ENCODE peak calls at places on chromosome 19, in five cellular contexts. Z is left ventricle myocardium inferior, G is heart right ventricle, W is BE2C, J is AG10803. R is an unnamed sample.

GRCh38 chr19:18014197-18014596 is 6.2 kb downstream of the ARRDC2 start:
- DNase-seq in Z (no peak), G (no peak), W (no peak), J (no peak), R (no peak)

GRCh38 chr19:9941236-9941635 is 4.9 kb upstream of the OLFM2 start:
- DNase-seq in Z (no peak), G (no peak), W (no peak), J (peak), R (no peak)

GRCh38 chr19:39704181-39705044 is at the start of gene LGALS14:
- DNase-seq in Z (no peak), G (no peak), W (no peak), J (no peak), R (no peak)

GRCh38 chr19:2495651-2496316 is 19.9 kb downstream of the GADD45B start:
- DNase-seq in Z (no peak), G (peak), W (no peak), J (peak), R (no peak)

GRCh38 chr19:38559428-38560401 is 58.0 kb downstream of the MAP4K1 start:
- DNase-seq in Z (no peak), G (no peak), W (no peak), J (peak), R (no peak)

GRCh38 chr19:18521692-18522123 is at the start of gene ELL:
- DNase-seq in Z (no peak), G (no peak), W (peak), J (no peak), R (no peak)

GRCh38 chr19:33639034-33639681 is 17.4 kb downstream of the CHST8 start:
- DNase-seq in Z (no peak), G (no peak), W (no peak), J (no peak), R (no peak)

GRCh38 chr19:10780368-10780767 is 55.6 kb downstream of the TMED1 start:
- DNase-seq in Z (no peak), G (peak), W (no peak), J (peak), R (no peak)

GRCh38 chr19:13022859-13023636 is 27.8 kb downstream of the NFIX start:
- DNase-seq in Z (peak), G (peak), W (peak), J (peak), R (no peak)

GRCh38 chr19:41172297-41173164 is 20.5 kb upstream of the CYP2S1 start:
- DNase-seq in Z (no peak), G (no peak), W (no peak), J (no peak), R (no peak)

GRCh38 chr19:44856438-44857083 is 10.5 kb downstream of the NECTIN2 start:
- DNase-seq in Z (peak), G (peak), W (no peak), J (no peak), R (no peak)

GRCh38 chr19:10625003-10625761 is at the start of gene SLC44A2:
- DNase-seq in Z (peak), G (peak), W (peak), J (peak), R (peak)

GRCh38 chr19:13228561-13228960 is 78.3 kb downstream of the IER2 start:
- DNase-seq in Z (no peak), G (no peak), W (no peak), J (no peak), R (no peak)

GRCh38 chr19:811007-811434 is 10.7 kb downstream of the PLPPR3 start:
- DNase-seq in Z (no peak), G (no peak), W (no peak), J (no peak), R (no peak)

GRCh38 chr19:58543826-58544590 is at the start of gene TRIM28:
- DNase-seq in Z (peak), G (peak), W (peak), J (peak), R (peak)

GRCh38 chr19:10968527-10969081 is 7.8 kb downstream of the SMARCA4 start:
- DNase-seq in Z (no peak), G (no peak), W (no peak), J (no peak), R (no peak)

GRCh38 chr19:40365613-40366401 is 17.3 kb downstream of the PLD3 start:
- DNase-seq in Z (peak), G (peak), W (peak), J (peak), R (peak)

GRCh38 chr19:45824041-45824471 is 8.9 kb upstream of the RSPH6A start:
- DNase-seq in Z (no peak), G (no peak), W (peak), J (no peak), R (no peak)

GRCh38 chr19:51367565-51368365 is 1.0 kb downstream of the CLDND2 start:
- DNase-seq in Z (peak), G (peak), W (peak), J (peak), R (peak)

GRCh38 chr19:49361438-49362047 is 673 bp downstream of the TEAD2 start:
- DNase-seq in Z (peak), G (peak), W (peak), J (peak), R (peak)

GRCh38 chr19:35017507-35017906 is 12.8 kb upstream of the SCN1B start:
- DNase-seq in Z (no peak), G (no peak), W (no peak), J (no peak), R (no peak)

GRCh38 chr19:2251577-2252480 is 2.7 kb downstream of the AMH start:
- DNase-seq in Z (no peak), G (no peak), W (peak), J (no peak), R (no peak)

GRCh38 chr19:41531438-41532311 is 44.3 kb upstream of the CEACAM21 start:
- DNase-seq in Z (peak), G (peak), W (no peak), J (peak), R (no peak)

GRCh38 chr19:12786950-12787349 is 4.3 kb upstream of the JUNB start:
- DNase-seq in Z (no peak), G (no peak), W (no peak), J (no peak), R (no peak)

GRCh38 chr19:13115936-13116281 is 631 bp downstream of the TRMT1 start:
- DNase-seq in Z (no peak), G (no peak), W (no peak), J (no peak), R (no peak)

GRCh38 chr19:49362926-49363264 is 679 bp upstream of the TEAD2 start:
- DNase-seq in Z (peak), G (peak), W (no peak), J (peak), R (no peak)

GRCh38 chr19:13526552-13526951 is 20.3 kb upstream of the CACNA1A start:
- DNase-seq in Z (no peak), G (no peak), W (peak), J (peak), R (peak)

GRCh38 chr19:16259385-16260159 is 61.9 kb downstream of the AP1M1 start:
- DNase-seq in Z (no peak), G (no peak), W (no peak), J (no peak), R (no peak)

GRCh38 chr19:39679056-39679790 is 23.5 kb downstream of the LGALS16 start:
- DNase-seq in Z (no peak), G (peak), W (no peak), J (no peak), R (no peak)

GRCh38 chr19:18591735-18592385 is 3.3 kb downstream of the REX1BD start:
- DNase-seq in Z (no peak), G (no peak), W (peak), J (peak), R (no peak)

GRCh38 chr19:1755467-1756155 is 2.3 kb downstream of the ONECUT3 start:
- DNase-seq in Z (no peak), G (no peak), W (no peak), J (no peak), R (peak)

GRCh38 chr19:18657590-18658365 is 20.9 kb downstream of the KLHL26 start:
- DNase-seq in Z (peak), G (peak), W (peak), J (peak), R (no peak)

GRCh38 chr19:22052644-22053013 is 345 bp downstream of the ZNF257 start:
- DNase-seq in Z (no peak), G (no peak), W (no peak), J (peak), R (no peak)

GRCh38 chr19:1616875-1617274 is 11.6 kb upstream of the UQCR11 start:
- DNase-seq in Z (no peak), G (no peak), W (no peak), J (no peak), R (no peak)

GRCh38 chr19:1469936-1470863 is 8.8 kb downstream of the C19orf25 start:
- DNase-seq in Z (peak), G (peak), W (no peak), J (peak), R (peak)

GRCh38 chr19:56159009-56159501 is 16.8 kb upstream of the GALP start:
- DNase-seq in Z (no peak), G (no peak), W (no peak), J (no peak), R (no peak)

GRCh38 chr19:30693179-30693578 is 321.0 kb downstream of the ZNF536 start:
- DNase-seq in Z (no peak), G (no peak), W (peak), J (peak), R (no peak)

DNA sequence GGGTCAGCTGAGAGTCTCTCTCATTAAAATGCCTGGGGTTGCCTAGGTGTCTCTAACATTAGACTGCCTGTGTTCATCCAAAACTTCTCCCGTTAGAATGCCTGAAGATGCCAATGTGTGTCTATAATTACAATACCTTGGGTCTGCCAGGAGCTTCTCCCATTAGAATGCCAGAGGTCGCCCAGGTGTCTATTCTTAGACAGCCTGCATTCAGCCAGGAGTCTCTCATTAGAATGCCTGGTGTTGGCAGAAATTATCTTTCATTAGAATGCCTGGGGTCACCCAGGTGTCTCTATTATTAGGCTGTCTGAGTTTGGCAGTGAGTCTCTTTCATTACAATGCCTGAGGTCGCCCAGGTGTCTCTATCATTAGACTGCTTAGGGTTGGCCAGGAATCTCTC is 1560.2 kb downstream of the UQCRFS1 start:
- DNase-seq in Z (no peak), G (no peak), W (no peak), J (no peak), R (no peak)
- TF ChIP-seq CTCF in Z (no peak), G (no peak), W (no peak), J (no peak), R (no peak)

DNA sequence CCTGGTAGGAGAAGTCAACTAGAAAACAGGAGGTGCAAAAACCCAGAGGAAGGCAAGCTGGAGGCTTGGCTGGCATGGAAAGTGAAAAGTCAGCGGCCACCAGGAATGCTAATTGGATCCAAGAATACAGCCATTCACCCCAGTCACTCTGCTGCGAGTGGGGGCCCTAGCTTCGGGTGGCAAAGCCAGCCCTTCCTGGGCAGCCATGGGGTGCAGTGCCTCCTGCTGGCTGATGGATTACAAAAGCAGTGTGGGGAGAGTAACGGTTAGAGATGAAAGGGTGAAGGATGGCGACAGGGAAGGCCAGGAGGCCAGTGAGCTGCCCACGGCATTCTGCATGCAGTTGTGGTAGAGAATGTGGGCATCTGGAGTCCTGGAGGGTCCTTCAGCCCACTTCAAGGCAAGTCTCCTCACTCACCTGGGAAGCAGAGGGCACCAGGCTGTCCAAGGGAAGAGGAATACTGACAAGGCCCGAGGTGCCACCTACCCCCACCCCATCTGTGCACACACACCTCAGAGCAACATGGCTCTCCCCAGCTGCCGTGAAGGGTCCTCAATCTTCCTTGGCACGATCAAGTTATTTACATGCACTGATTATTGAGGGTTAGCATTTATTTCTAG is 20.3 kb upstream of the EPHX3 start:
- DNase-seq in Z (no peak), G (no peak), W (no peak), J (peak), R (no peak)
- TF ChIP-seq CTCF in Z (peak), G (no peak), W (peak), J (peak), R (no peak)

GRCh38 chr19:48064509-48064908 is 20.6 kb upstream of the CABP5 start:
- DNase-seq in Z (no peak), G (no peak), W (no peak), J (no peak), R (no peak)

DNA sequence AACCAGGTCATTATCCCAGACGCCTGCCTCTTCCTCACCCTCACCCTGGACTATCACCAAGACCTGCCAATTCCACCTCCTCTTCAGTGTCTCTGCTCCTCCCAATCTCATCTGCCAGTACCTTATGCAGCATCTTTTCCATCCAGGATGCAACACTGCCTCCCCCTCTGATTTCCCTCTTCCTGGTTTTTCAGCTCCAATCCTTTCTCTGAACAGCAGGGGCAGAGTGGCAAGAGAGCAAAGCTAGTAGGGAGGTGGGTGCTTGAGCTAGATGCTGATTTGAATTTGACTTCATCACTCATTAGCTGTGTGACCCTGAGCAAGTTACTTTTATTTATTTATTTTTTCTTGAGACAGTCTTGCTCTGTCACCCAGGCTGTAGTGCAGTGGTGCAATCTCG is 25.6 kb upstream of the CABP5 start:
- DNase-seq in Z (no peak), G (no peak), W (no peak), J (no peak), R (no peak)
- TF ChIP-seq CTCF in Z (no peak), G (no peak), W (no peak), J (no peak), R (no peak)

GRCh38 chr19:28633223-28634030 is 579.5 kb downstream of the UQCRFS1 start:
- DNase-seq in Z (no peak), G (no peak), W (peak), J (peak), R (peak)
- TF ChIP-seq CTCF in Z (peak), G (peak), W (peak), J (peak), R (peak)

DNA sequence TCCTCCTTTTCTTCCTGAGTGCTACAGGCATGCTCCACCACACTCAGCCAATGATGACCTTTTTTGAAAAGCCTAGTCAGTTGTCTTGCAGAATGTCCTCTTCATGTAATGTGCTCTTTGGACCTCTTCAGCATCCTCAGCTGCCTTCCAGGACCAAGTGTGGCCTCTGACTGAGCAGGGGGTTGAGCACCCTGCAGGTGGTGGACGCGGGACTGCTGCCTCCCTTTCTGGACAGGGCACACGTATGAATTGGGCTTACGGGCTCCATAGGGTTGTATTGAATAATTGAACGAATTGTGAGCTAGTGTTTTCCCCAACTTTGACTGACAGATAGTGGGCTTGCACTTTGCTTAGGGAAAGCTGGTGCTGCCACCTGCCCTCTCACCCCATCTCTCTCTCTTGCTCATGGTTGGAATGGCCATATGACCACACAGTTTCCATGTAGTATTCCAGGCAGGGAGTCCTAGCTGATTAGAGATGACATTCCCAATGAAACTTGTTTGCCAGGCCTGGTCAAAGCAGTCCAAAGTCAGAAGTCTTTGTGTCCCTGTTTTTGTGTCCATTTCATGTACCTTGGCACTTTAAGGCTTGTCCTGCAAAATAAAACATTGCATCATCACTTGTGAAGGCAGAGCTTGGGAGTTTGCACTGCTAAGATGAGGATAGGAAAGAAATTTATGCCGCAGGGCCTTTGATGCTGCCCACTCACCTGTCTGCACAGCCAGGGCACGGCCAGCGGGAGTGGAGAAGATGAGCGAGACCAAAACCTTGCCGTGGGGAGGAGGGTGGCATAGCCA is 76.3 kb upstream of the NPAS1 start:
- DNase-seq in Z (no peak), G (no peak), W (no peak), J (no peak), R (no peak)
- TF ChIP-seq CTCF in Z (no peak), G (no peak), W (no peak), J (no peak), R (no peak)

DNA sequence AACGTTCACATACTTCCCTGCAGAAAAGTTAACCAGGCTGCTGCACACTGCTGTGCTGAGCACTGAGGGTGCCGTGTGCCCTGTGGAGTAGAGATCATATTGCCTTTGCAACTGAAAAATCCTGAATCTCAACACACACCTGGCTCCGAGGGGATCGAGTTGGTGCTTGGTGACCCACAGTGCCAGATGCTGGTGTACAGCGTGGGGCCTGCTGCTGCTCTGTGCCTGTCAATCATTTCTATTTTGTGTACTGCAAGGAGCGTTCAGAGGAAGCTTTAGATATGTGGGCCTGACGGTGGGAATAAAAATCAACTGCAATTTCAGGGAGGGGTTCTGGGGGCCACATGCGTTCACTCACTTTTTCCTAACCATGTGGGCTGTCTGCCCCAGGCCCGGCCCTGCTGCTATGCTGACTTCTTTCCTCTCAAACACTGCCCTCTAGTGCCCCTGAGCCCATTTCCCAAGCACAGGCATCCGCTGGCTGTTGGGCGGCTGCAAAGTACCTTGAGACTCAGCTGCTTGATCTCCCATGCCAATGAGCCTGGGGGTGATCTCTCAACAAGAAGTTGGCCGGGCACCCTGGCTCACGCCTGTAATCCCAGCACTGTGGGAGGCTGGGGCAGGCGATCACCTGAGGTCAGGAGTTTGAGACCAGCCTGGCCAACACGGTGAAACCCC is 9.7 kb upstream of the LENG8 start:
- DNase-seq in Z (no peak), G (no peak), W (peak), J (peak), R (peak)
- TF ChIP-seq CTCF in Z (peak), G (no peak), W (peak), J (peak), R (peak)

DNA sequence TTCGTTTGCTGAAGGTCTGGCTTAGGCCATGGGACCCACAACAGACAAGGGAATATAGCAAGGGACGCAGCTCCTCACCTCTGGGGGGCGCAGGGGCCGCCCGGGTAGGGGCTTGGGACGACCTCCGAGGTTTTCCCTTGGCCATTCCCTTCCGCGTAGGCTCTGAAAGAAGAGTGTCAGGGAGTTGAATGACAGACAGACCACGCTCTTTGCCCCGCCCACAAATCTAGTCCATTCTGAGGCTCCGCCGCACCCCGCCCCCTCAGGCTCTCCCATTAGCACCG is 11.4 kb upstream of the ZNF414 start:
- DNase-seq in Z (no peak), G (no peak), W (no peak), J (no peak), R (no peak)
- TF ChIP-seq CTCF in Z (peak), G (peak), W (peak), J (peak), R (peak)

DNA sequence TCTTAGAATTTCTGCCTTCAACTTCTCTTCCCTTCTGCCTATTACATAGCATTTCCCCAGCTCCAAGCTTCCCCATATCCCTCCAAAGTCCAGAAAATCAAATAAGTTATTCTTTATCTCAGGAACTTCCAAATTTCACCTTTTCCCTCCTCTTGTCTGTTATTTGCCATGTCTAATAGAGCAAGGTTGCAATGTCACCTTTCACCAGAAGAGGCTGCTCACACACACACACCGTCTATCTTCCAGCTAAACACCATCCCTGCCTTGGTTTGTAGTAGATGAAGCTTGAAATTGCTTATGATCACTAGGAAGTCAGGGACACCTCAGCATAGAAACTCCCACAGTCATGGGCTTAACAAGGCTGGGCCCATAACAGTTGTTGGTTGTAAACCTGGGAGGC is 48.4 kb downstream of the ZNRF4 start:
- DNase-seq in Z (no peak), G (no peak), W (no peak), J (no peak), R (no peak)
- TF ChIP-seq CTCF in Z (no peak), G (no peak), W (peak), J (no peak), R (no peak)

GRCh38 chr19:3586124-3586626 is 897 bp downstream of the GIPC3 start:
- DNase-seq in Z (no peak), G (no peak), W (peak), J (no peak), R (peak)
- TF ChIP-seq CTCF in Z (peak), G (peak), W (peak), J (peak), R (peak)

GRCh38 chr19:29393915-29394460 is 131.8 kb upstream of the VSTM2B start:
- DNase-seq in Z (no peak), G (no peak), W (peak), J (no peak), R (no peak)
- TF ChIP-seq CTCF in Z (no peak), G (no peak), W (peak), J (no peak), R (peak)

R was measured in glutamatergic neuron.